ENCODE peak calls at places on chromosomes 7 and 10, in four cellular contexts. O, G, C and A are unnamed samples.

GRCh38 chr7:100867040-100867795 is at the start of gene TRIP6:
- DNase-seq in O (peak; percentile 91), G (peak; percentile 94), C (peak; percentile 94), A (peak; percentile 88)

GRCh38 chr10:17123961-17124360 is 5.7 kb downstream of the CUBN start:
- DNase-seq in O (no peak), G (no peak), C (no peak), A (no peak)

GRCh38 chr7:84237533-84238173 is 43.1 kb upstream of the SEMA3A start:
- DNase-seq in O (no peak), G (peak; percentile 98), C (peak; percentile 93), A (peak; percentile 53)

GRCh38 chr10:124157286-124157685 is 63.9 kb upstream of the CHST15 start:
- DNase-seq in O (no peak), G (no peak), C (peak; percentile 59), A (no peak)

GRCh38 chr10:112735041-112735690 is 214.9 kb upstream of the TCF7L2 start:
- DNase-seq in O (no peak), G (peak; percentile 51), C (no peak), A (peak; percentile 30)

GRCh38 chr10:117987242-117987909 is 59.4 kb downstream of the RAB11FIP2 start:
- DNase-seq in O (no peak), G (peak; percentile 8), C (no peak), A (no peak)

GRCh38 chr7:123122951-123123350 is 76.8 kb downstream of the SLC13A1 start:
- DNase-seq in O (no peak), G (no peak), C (no peak), A (no peak)

GRCh38 chr7:157688439-157689268 is 351.9 kb downstream of the DNAJB6 start:
- DNase-seq in O (peak; percentile 30), G (no peak), C (no peak), A (no peak)

GRCh38 chr7:128266529-128266890 is 25.4 kb downstream of the LEP start:
- DNase-seq in O (no peak), G (no peak), C (no peak), A (no peak)

GRCh38 chr7:151146761-151147160 is 20.7 kb downstream of the GBX1 start:
- DNase-seq in O (no peak), G (no peak), C (no peak), A (no peak)

GRCh38 chr7:39971924-39972323 is 21.9 kb downstream of the CDK13 start:
- DNase-seq in O (no peak), G (no peak), C (no peak), A (no peak)

GRCh38 chr7:84294907-84295455 is 100.4 kb upstream of the SEMA3A start:
- DNase-seq in O (no peak), G (peak; percentile 6), C (peak; percentile 24), A (no peak)

GRCh38 chr10:31099664-31100063 is 68.0 kb upstream of the ZNF438 start:
- DNase-seq in O (no peak), G (no peak), C (no peak), A (no peak)

GRCh38 chr10:72340510-72340895 is 14.2 kb downstream of the DNAJB12 start:
- DNase-seq in O (peak; percentile 90), G (peak; percentile 54), C (peak; percentile 53), A (no peak)

GRCh38 chr10:135601-136464 is 578 bp downstream of the ZMYND11 start:
- DNase-seq in O (peak; percentile 54), G (peak; percentile 46), C (peak; percentile 48), A (no peak)

GRCh38 chr7:45881759-45882464 is 6.4 kb upstream of the IGFBP1 start:
- DNase-seq in O (no peak), G (peak; percentile 91), C (peak; percentile 94), A (peak; percentile 77)

GRCh38 chr7:33287738-33288137 is 158.4 kb downstream of the BBS9 start:
- DNase-seq in O (no peak), G (no peak), C (no peak), A (no peak)

GRCh38 chr7:1945558-1945957 is 275.5 kb downstream of the ELFN1 start:
- DNase-seq in O (no peak), G (no peak), C (no peak), A (no peak)

GRCh38 chr10:122780391-122780790 is 65.3 kb downstream of the CUZD1 start:
- DNase-seq in O (no peak), G (no peak), C (peak; percentile 24), A (no peak)

GRCh38 chr10:60910543-60910942 is 33.4 kb downstream of the RHOBTB1 start:
- DNase-seq in O (no peak), G (no peak), C (peak; percentile 89), A (no peak)

GRCh38 chr10:17669185-17669872 is 25.4 kb downstream of the STAM start:
- DNase-seq in O (no peak), G (no peak), C (no peak), A (no peak)

GRCh38 chr7:92362131-92362530 is 85.2 kb upstream of the GATAD1 start:
- DNase-seq in O (no peak), G (no peak), C (peak; percentile 96), A (no peak)

GRCh38 chr10:77188000-77188395 is 449.6 kb downstream of the KCNMA1 start:
- DNase-seq in O (no peak), G (no peak), C (no peak), A (no peak)

GRCh38 chr10:114491419-114491818 is 87.1 kb upstream of the AFAP1L2 start:
- DNase-seq in O (no peak), G (peak; percentile 31), C (peak; percentile 42), A (no peak)

GRCh38 chr7:106065560-106066500 is 46.3 kb downstream of the SYPL1 start:
- DNase-seq in O (no peak), G (peak; percentile 29), C (no peak), A (no peak)

GRCh38 chr7:100942038-100942774 is 7.1 kb upstream of the MUC3A start:
- DNase-seq in O (no peak), G (no peak), C (no peak), A (no peak)

GRCh38 chr7:3265388-3265787 is 35.7 kb upstream of the SDK1 start:
- DNase-seq in O (no peak), G (no peak), C (no peak), A (no peak)

DNA sequence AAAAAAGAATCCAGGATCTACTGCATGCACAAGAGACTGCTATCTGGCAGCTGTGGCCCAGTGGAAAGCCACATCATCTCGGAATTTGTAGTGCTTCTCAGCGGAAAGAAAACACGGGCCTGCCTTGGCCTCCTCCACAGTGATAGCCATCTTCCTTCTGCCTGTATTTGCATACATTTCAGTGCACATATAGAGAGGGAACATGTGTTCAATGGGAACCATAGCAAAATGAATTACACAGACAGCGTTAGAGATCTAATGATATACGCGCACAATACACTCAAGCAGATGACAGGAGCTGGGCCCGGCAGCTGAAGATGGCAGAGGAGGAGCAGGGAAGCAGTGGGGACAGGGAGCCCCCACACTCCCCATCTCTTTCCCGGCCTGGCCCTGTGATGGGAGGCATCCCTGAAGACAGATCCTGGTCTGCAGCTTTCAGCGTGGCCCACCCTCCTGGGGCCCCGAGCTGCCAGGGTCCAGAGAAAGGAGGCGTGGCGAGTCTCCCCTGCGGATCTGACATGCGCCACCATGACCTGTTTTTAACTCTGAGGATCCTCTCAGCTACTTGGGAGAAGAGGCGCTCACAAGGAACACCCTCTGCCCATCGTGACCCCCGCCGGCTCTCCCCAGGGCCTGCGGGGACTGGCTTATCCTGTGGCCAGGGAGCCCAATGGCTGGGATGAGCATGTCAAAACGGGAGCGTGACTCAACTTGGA is 93.9 kb downstream of the EBF3 start:
- DNase-seq in O (no peak), G (no peak), C (no peak), A (no peak)
- TF ChIP-seq CTCF in O (no peak), G (no peak), C (no peak), A (no peak)

DNA sequence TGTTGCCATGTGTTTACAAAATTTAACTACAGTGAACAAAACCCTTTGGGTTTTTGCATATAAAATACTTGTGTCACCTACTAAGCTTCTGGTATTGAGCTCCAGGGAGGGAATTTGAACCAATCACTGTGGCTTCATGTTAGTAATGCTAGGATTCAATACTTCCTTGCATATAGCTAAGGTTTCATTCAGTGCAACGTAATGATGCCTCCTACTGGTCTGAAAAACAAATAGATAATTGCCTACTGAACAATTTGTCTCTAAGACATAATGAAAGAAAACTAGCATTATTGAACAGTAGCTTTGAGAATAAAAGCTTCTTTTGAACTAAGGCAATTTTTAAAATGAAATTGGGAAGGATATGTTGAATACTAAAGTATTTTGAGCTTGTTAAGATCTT is 244.4 kb downstream of the ZWINT start:
- DNase-seq in O (no peak), G (no peak), C (no peak), A (no peak)
- TF ChIP-seq CTCF in O (no peak), G (no peak), C (no peak), A (no peak)

GRCh38 chr7:141071260-141071854 is 2.5 kb upstream of the TMEM178B start:
- DNase-seq in O (peak; percentile 87), G (peak; percentile 24), C (peak; percentile 22), A (no peak)
- TF ChIP-seq CTCF in O (peak; percentile 19), G (no peak), C (no peak), A (no peak)

DNA sequence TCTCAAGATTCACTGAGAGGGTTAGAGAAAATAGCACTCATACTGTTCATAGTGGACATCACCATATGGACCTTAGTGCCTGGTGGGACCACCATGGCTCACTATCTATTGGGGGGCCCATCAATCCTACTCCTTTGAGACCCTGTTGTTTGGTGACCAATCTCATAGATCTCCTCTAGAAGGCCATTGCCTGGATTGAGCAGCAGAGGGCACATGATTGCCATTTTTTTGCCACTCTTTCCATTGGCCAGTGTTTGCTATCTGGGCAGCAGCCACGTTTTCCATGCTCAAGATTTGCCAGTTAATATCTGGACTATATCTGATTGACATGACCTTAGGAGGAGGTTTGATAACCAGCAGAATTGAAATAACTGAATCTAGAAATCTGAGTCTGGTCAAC is 244.5 kb downstream of the ITGB1 start:
- DNase-seq in O (no peak), G (peak; percentile 2), C (no peak), A (no peak)
- TF ChIP-seq CTCF in O (no peak), G (peak; percentile 24), C (peak; percentile 17), A (no peak)

GRCh38 chr7:112853429-112853828 is 63.2 kb upstream of the TMEM168 start:
- DNase-seq in O (no peak), G (no peak), C (no peak), A (no peak)

GRCh38 chr7:112858838-112859237 is 68.6 kb upstream of the TMEM168 start:
- DNase-seq in O (no peak), G (no peak), C (no peak), A (no peak)

GRCh38 chr7:112855227-112855626 is 65.0 kb upstream of the TMEM168 start:
- DNase-seq in O (no peak), G (no peak), C (no peak), A (no peak)

DNA sequence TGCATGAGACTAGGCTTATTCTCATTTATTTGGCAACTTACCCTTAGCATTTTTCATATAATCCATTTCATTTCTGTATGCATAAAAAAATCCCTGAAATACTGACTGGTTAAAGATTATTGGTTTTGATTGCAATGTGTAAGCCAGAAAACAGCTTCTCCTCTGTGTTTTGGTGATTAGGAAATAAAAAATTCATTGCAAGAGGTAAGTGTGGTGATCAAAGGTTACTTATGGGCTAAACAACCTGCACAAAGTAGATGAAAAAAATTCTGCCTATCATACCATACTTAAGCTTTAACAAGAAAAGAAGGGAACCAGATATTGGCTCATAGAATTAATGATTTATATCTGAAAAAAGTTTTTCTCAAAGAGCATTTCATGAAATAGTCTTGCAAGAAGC is 64.0 kb upstream of the TMEM168 start:
- DNase-seq in O (no peak), G (no peak), C (no peak), A (no peak)
- TF ChIP-seq CTCF in O (no peak), G (no peak), C (no peak), A (no peak)